ENCODE peak calls at places on chromosomes 3 and 15, in four cellular contexts. X is GM12878, F is A549, Q is HepG2. D is an unnamed sample.

GRCh38 chr3:134378384-134378783 is 4.1 kb upstream of the AMOTL2 start:
- DNase-seq in X (no peak), F (no peak), Q (peak), D (no peak)

GRCh38 chr3:145145461-145145860 is 1015.5 kb downstream of the PLOD2 start:
- DNase-seq in X (no peak), F (no peak), Q (no peak), D (no peak)

GRCh38 chr3:52891164-52891563 is 6.2 kb downstream of the STIMATE start:
- DNase-seq in X (no peak), F (no peak), Q (no peak), D (no peak)

GRCh38 chr15:69265347-69265955 is 33.3 kb upstream of the PAQR5 start:
- DNase-seq in X (no peak), F (peak), Q (peak), D (peak)

GRCh38 chr3:132289311-132289710 is 27.9 kb upstream of the ACP3 start:
- DNase-seq in X (no peak), F (no peak), Q (no peak), D (no peak)

GRCh38 chr3:87997298-87997697 is 61.5 kb downstream of the CGGBP1 start:
- DNase-seq in X (peak), F (no peak), Q (no peak), D (no peak)

GRCh38 chr15:78454992-78455391 is 17.0 kb downstream of the IREB2 start:
- DNase-seq in X (peak), F (no peak), Q (no peak), D (no peak)

GRCh38 chr3:55486101-55486856 is 827 bp downstream of the WNT5A start:
- DNase-seq in X (no peak), F (no peak), Q (no peak), D (peak)

GRCh38 chr3:192566706-192567290 is 160.5 kb downstream of the FGF12 start:
- DNase-seq in X (peak), F (peak), Q (peak), D (peak)

GRCh38 chr3:138328341-138328740 is 1.3 kb downstream of the NME9 start:
- DNase-seq in X (no peak), F (no peak), Q (no peak), D (peak)

GRCh38 chr15:62928996-62929350 is 113.6 kb upstream of the TPM1 start:
- DNase-seq in X (no peak), F (peak), Q (peak), D (peak)

GRCh38 chr3:45948409-45948808 is 5.1 kb downstream of the CXCR6 start:
- DNase-seq in X (no peak), F (no peak), Q (no peak), D (peak)

GRCh38 chr3:119676771-119677640 is at the start of gene COX17:
- DNase-seq in X (peak), F (peak), Q (peak), D (peak)

GRCh38 chr15:29126821-29127461 is 142.7 kb downstream of the NSMCE3 start:
- DNase-seq in X (no peak), F (no peak), Q (no peak), D (no peak)

GRCh38 chr3:194572944-194573491 is 60.2 kb downstream of the TMEM44 start:
- DNase-seq in X (no peak), F (no peak), Q (no peak), D (peak)

GRCh38 chr3:125644036-125645025 is 49.0 kb upstream of the OSBPL11 start:
- DNase-seq in X (no peak), F (no peak), Q (peak), D (peak)

GRCh38 chr15:80072285-80072684 is 12.8 kb downstream of the ZFAND6 start:
- DNase-seq in X (peak), F (peak), Q (peak), D (peak)

GRCh38 chr3:80677796-80678195 is 910.0 kb upstream of the ROBO1 start:
- DNase-seq in X (no peak), F (no peak), Q (no peak), D (no peak)

GRCh38 chr3:111727843-111728565 is 131.1 kb upstream of the PHLDB2 start:
- DNase-seq in X (no peak), F (no peak), Q (no peak), D (no peak)

GRCh38 chr15:69160141-69160975 is at the start of gene GLCE:
- DNase-seq in X (peak), F (peak), Q (peak), D (peak)

GRCh38 chr15:90580086-90580485 is 50.4 kb downstream of the CRTC3 start:
- DNase-seq in X (no peak), F (no peak), Q (no peak), D (no peak)

GRCh38 chr15:57680021-57680420 is 26.5 kb upstream of the POLR2M start:
- DNase-seq in X (no peak), F (no peak), Q (no peak), D (peak)

GRCh38 chr3:128794067-128794768 is 68.2 kb downstream of the RAB7A start:
- DNase-seq in X (no peak), F (no peak), Q (no peak), D (peak)

GRCh38 chr3:131356006-131356405 is 25.6 kb upstream of the NUDT16 start:
- DNase-seq in X (no peak), F (no peak), Q (no peak), D (peak)

GRCh38 chr3:15015456-15015855 is 49.7 kb downstream of the MRPS25 start:
- DNase-seq in X (no peak), F (no peak), Q (no peak), D (peak)

DNA sequence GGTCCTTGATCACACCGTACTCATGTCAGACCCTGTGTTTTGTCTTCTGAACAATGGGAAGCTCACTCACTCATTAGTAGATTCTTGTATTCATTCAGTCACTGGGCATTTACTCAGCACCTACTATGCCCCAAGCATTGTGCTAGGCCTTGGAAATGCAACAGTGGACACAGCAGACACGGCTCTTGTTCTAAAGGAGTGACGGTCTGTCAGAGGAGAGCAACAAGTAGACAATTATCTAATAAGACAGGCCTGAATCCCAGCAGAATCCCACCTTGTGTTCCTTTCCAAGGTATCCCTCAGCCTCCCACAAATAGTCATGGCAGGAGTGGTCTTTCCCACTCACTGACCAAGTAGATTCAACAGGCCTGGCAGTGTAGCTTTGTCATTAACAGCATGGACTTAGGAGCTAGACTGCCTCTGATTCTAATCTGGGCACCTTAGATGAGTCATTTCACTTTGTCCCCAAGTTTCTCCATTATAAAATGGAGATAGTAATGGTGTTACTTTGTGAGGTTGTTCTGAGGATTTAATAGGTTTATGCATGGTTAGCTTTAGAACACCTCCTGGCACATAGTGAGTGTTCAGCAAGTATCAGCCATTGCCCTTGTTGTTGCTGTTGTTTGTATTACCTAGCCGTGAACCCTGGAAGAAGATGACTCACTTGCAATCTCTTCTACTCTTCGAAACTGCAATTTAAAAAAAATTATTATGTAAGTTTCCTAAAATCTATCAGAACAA is 69.1 kb downstream of the SSUH2 start:
- DNase-seq in X (no peak), F (no peak), Q (no peak), D (peak)
- H3K4me2 ChIP-seq in X (no peak), F (no peak), Q (no peak), D (no peak)

DNA sequence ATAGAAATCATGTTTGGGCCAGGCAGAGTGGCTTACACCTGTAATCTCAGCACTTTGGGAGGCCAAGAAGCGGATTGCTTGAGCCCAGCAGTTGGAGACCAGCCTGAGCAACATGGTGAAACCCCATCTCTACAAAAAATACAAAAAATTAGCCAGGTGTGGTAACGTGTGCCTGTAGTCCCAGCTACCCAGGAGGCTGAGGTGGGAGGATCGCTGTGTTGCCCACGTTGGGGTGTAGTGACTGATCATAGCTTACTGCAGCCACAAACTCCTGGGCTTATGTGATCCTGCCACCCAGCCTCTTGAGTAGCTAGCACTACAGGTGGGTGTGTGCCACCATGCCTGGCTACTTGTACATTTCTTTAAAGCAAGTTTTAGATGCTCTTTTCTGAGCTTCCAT is 114.3 kb downstream of the WDR76 start:
- DNase-seq in X (no peak), F (no peak), Q (no peak), D (no peak)
- TF ChIP-seq SMC3 in X (no peak), F (no peak), Q (no peak), D (no peak)

GRCh38 chr3:195860456-195860855 is 47.9 kb downstream of the TNK2 start:
- DNase-seq in X (no peak), F (no peak), Q (no peak), D (no peak)

GRCh38 chr3:195863121-195864061 is 45.0 kb downstream of the TNK2 start:
- DNase-seq in X (no peak), F (peak), Q (peak), D (peak)

GRCh38 chr3:195856410-195857084 is 44.8 kb upstream of the MUC4 start:
- DNase-seq in X (no peak), F (no peak), Q (no peak), D (no peak)

GRCh38 chr3:195859061-195859845 is 47.5 kb upstream of the MUC4 start:
- DNase-seq in X (no peak), F (peak), Q (peak), D (peak)

DNA sequence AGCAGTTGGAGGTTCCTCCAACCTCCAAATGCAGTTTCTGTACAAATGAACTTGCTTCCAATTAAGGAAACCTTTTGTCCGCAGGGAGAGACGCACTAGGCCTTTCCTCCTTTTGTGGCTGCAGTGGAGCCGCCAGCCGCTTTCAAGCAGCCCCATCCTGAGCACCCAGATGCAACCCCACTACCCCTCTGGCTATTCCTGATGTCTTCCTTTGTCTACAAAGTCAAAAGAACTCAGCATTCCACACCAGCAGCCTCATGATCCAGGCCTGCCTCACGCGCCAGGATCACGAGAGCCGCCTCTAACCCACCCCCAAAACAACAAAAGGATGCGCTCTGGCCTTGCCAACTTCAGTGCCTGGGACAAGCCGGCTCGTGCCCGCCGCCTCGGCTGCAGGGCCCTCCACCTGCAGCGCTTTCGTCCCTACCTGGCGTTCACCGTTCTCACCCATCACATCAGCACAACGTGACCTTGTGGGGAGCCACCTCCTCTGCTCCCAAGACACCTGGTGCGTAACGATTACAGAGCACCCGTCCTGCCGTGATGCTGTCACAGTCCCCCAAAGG is 48.2 kb upstream of the MUC4 start:
- DNase-seq in X (no peak), F (no peak), Q (no peak), D (no peak)
- H3K4me2 ChIP-seq in X (no peak), F (no peak), Q (no peak), D (no peak)

GRCh38 chr3:99901200-99901926 is 83.7 kb downstream of the CMSS1 start:
- DNase-seq in X (peak), F (no peak), Q (peak), D (peak)
- TF ChIP-seq SMC3 in X (no peak), F (no peak), Q (no peak), D (no peak)

GRCh38 chr15:97968380-97968779 is 7.9 kb downstream of the ARRDC4 start:
- DNase-seq in X (no peak), F (no peak), Q (no peak), D (peak)

GRCh38 chr15:97962263-97962662 is 1.8 kb downstream of the ARRDC4 start:
- DNase-seq in X (no peak), F (no peak), Q (peak), D (no peak)

GRCh38 chr15:97972366-97972765 is 11.9 kb downstream of the ARRDC4 start:
- DNase-seq in X (no peak), F (no peak), Q (no peak), D (no peak)

GRCh38 chr15:97963779-97964178 is 3.3 kb downstream of the ARRDC4 start:
- DNase-seq in X (no peak), F (no peak), Q (no peak), D (no peak)

GRCh38 chr15:97966924-97967620 is 6.6 kb downstream of the ARRDC4 start:
- DNase-seq in X (no peak), F (no peak), Q (no peak), D (no peak)
- H3K4me2 ChIP-seq in X (no peak), F (no peak), Q (no peak), D (no peak)

D was measured in IMR-90.